ENCODE peak calls at places on chromosomes 2 and 18, in nine cellular contexts. Q, G, H, L, J, P, B, F and A are unnamed samples.
A peak's percentile ranks its signal among the peaks of the same experiment; 100 is the strongest.

GRCh38 chr18:75210274-75211001 is at the start of gene TSHZ1:
- DNase-seq in Q (peak; percentile 81), G (no peak), H (peak; percentile 76), L (peak; percentile 86), J (no peak), P (peak; percentile 80), B (peak; percentile 58), F (peak; percentile 85), A (peak; percentile 55)

GRCh38 chr18:32771871-32772499 is 838 bp downstream of the KLHL14 start:
- DNase-seq in Q (no peak), G (peak; percentile 84), H (no peak), L (no peak), J (no peak), P (no peak), B (no peak), F (no peak), A (no peak)

GRCh38 chr2:64779117-64779690 is 125.5 kb upstream of the SERTAD2 start:
- DNase-seq in Q (no peak), G (no peak), H (peak; percentile 52), L (peak; percentile 98), J (no peak), P (no peak), B (no peak), F (peak; percentile 73), A (no peak)

GRCh38 chr2:118878531-118879149 is 31.2 kb upstream of the EN1 start:
- DNase-seq in Q (no peak), G (no peak), H (no peak), L (no peak), J (no peak), P (no peak), B (no peak), F (no peak), A (no peak)

GRCh38 chr2:30708491-30709290 is 98.6 kb downstream of the CAPN13 start:
- DNase-seq in Q (no peak), G (no peak), H (peak; percentile 31), L (peak; percentile 39), J (no peak), P (no peak), B (no peak), F (peak; percentile 20), A (no peak)

GRCh38 chr2:234496442-234496834 is 443 bp downstream of the ARL4C start:
- DNase-seq in Q (no peak), G (peak; percentile 91), H (no peak), L (peak; percentile 54), J (no peak), P (no peak), B (no peak), F (no peak), A (no peak)

GRCh38 chr18:7748252-7749000 is 181.3 kb downstream of the PTPRM start:
- DNase-seq in Q (no peak), G (no peak), H (no peak), L (no peak), J (no peak), P (no peak), B (no peak), F (no peak), A (no peak)

GRCh38 chr2:85911836-85912692 is 23.3 kb upstream of the ST3GAL5 start:
- DNase-seq in Q (no peak), G (no peak), H (peak; percentile 62), L (peak; percentile 90), J (no peak), P (no peak), B (no peak), F (peak; percentile 79), A (no peak)

GRCh38 chr2:59926706-59927105 is 626.7 kb downstream of the BCL11A start:
- DNase-seq in Q (no peak), G (no peak), H (no peak), L (no peak), J (no peak), P (no peak), B (no peak), F (no peak), A (no peak)

GRCh38 chr2:206989306-206989705 is 50.0 kb downstream of the CPO start:
- DNase-seq in Q (no peak), G (peak; percentile 82), H (peak; percentile 39), L (no peak), J (peak; percentile 25), P (no peak), B (peak; percentile 46), F (peak; percentile 42), A (no peak)

GRCh38 chr2:39550701-39551285 is 113.7 kb upstream of the MAP4K3 start:
- DNase-seq in Q (no peak), G (no peak), H (no peak), L (peak; percentile 66), J (no peak), P (no peak), B (no peak), F (peak; percentile 45), A (no peak)

GRCh38 chr2:234973008-234973407 is 21.2 kb downstream of the SH3BP4 start:
- DNase-seq in Q (no peak), G (no peak), H (no peak), L (peak; percentile 80), J (no peak), P (no peak), B (no peak), F (no peak), A (no peak)

GRCh38 chr2:130892793-130893785 is 56.4 kb downstream of the ARHGEF4 start:
- DNase-seq in Q (no peak), G (no peak), H (no peak), L (no peak), J (no peak), P (no peak), B (no peak), F (no peak), A (no peak)

GRCh38 chr2:159506764-159507406 is 109.5 kb downstream of the BAZ2B start:
- DNase-seq in Q (no peak), G (no peak), H (no peak), L (peak; percentile 65), J (no peak), P (no peak), B (no peak), F (no peak), A (no peak)

GRCh38 chr2:64035067-64035942 is 16.1 kb upstream of the VPS54 start:
- DNase-seq in Q (no peak), G (no peak), H (no peak), L (peak; percentile 51), J (no peak), P (no peak), B (no peak), F (no peak), A (no peak)

GRCh38 chr2:38578832-38579231 is 23.9 kb downstream of the HNRNPLL start:
- DNase-seq in Q (no peak), G (no peak), H (no peak), L (peak; percentile 57), J (no peak), P (no peak), B (no peak), F (no peak), A (no peak)

GRCh38 chr2:162581931-162582330 is 238.0 kb downstream of the GCA start:
- DNase-seq in Q (no peak), G (no peak), H (no peak), L (no peak), J (no peak), P (no peak), B (no peak), F (no peak), A (no peak)

GRCh38 chr2:208077286-208077685 is 47.0 kb downstream of the CRYGD start:
- DNase-seq in Q (no peak), G (no peak), H (no peak), L (peak; percentile 37), J (no peak), P (no peak), B (no peak), F (peak; percentile 70), A (no peak)

GRCh38 chr2:99729104-99729503 is 239.3 kb upstream of the REV1 start:
- DNase-seq in Q (no peak), G (no peak), H (no peak), L (peak; percentile 9), J (no peak), P (no peak), B (no peak), F (peak; percentile 16), A (no peak)
- H3K27ac ChIP-seq in Q (peak overlapping the region; percentile 17), G (no peak overlapping the region), H (no peak overlapping the region), L (no peak overlapping the region), J (peak overlapping the region; percentile 55), P (no peak overlapping the region), B (no peak overlapping the region), F (no peak overlapping the region), A (no peak overlapping the region)

GRCh38 chr2:217804786-217805678 is 197.8 kb downstream of the TNS1 start:
- DNase-seq in Q (no peak), G (peak; percentile 28), H (no peak), L (peak; percentile 51), J (peak; percentile 22), P (no peak), B (peak; percentile 33), F (no peak), A (no peak)
- H3K27ac ChIP-seq in Q (peak overlapping the region; percentile 48), G (peak overlapping the region; percentile 20), H (no peak overlapping the region), L (peak overlapping the region; percentile 30), J (peak overlapping the region; percentile 73), P (peak overlapping the region; percentile 84), B (peak overlapping the region; percentile 58), F (no peak overlapping the region), A (no peak overlapping the region)

DNA sequence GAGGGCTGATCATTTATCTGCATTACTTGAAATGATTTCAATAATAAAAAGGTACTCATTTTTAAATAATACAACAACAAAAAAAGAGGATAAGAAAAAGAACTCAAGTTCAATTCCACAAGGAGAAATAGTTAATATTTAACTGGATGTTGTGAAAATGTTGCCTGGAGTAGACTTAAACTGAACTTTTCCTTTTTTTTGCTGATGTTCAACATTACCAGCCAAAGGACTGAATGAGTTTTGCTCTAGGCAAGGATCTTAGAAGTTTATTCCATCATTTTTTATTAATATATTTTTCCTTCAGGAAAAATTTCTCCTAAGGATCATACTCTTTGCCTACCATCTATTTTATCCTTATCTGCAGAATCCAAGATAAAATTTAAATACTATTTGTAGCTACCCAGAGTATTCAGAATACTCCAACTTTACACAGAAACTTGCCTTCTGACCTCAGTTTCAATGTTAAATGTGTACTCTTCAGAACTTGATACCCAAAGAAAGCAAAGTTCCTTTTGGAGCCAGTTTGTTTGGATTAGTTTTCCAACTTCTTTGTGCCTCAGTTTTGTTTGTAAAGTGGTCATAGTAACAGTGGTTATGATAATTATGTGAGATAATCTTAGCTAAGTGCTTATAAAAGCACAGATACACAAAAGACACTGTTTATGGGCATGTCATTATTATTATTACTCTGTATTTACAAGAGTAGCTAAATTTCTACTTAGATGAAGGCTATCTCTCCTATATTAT is 12.8 kb downstream of the CKAP2L start:
- DNase-seq in Q (no peak), G (no peak), H (no peak), L (peak; percentile 16), J (no peak), P (no peak), B (no peak), F (no peak), A (no peak)
- H3K27ac ChIP-seq in Q (no peak overlapping the region), G (no peak overlapping the region), H (no peak overlapping the region), L (peak overlapping the region; percentile 24), J (no peak overlapping the region), P (no peak overlapping the region), B (no peak overlapping the region), F (no peak overlapping the region), A (no peak overlapping the region)

GRCh38 chr2:177252808-177253531 is 11.6 kb downstream of the NFE2L2 start:
- DNase-seq in Q (no peak), G (no peak), H (no peak), L (no peak), J (no peak), P (no peak), B (no peak), F (no peak), A (no peak)
- H3K27ac ChIP-seq in Q (peak overlapping the region; percentile 58), G (peak overlapping the region; percentile 78), H (peak overlapping the region; percentile 81), L (peak overlapping the region; percentile 32), J (peak overlapping the region; percentile 65), P (peak overlapping the region; percentile 73), B (peak overlapping the region; percentile 4), F (peak overlapping the region; percentile 7), A (no peak overlapping the region)